ENCODE peak calls at places on chromosomes 7 and 10, in nine cellular contexts. One of them, this sample, is unnamed.

GRCh38 chr7:120274482-120274881 is 1.5 kb downstream of the KCND2 start:
- DNase-seq in Peyer's patch: no peak
- DNase-seq in naive thymus-derived CD4-positive, alpha-beta T cell: no peak
- DNase-seq in PC-9: no peak
- DNase-seq in frontal cortex: no peak
- DNase-seq in activated CD8-positive, alpha-beta memory T cell treated with anti-CD3 and anti-CD28 coated beads for 48 hours: no peak
- DNase-seq in aorta: no peak
- DNase-seq in lower lobe of right lung: no peak
- DNase-seq in neural crest cell: no peak
- DNase-seq in this sample: no peak

GRCh38 chr7:79302281-79302680 is 151.2 kb downstream of the MAGI2 start:
- DNase-seq in Peyer's patch: no peak
- DNase-seq in naive thymus-derived CD4-positive, alpha-beta T cell: no peak
- DNase-seq in PC-9: no peak
- DNase-seq in frontal cortex: no peak
- DNase-seq in activated CD8-positive, alpha-beta memory T cell treated with anti-CD3 and anti-CD28 coated beads for 48 hours: no peak
- DNase-seq in aorta: no peak
- DNase-seq in lower lobe of right lung: no peak
- DNase-seq in neural crest cell: no peak
- DNase-seq in this sample: no peak

GRCh38 chr7:73446716-73447115 is 13.1 kb downstream of the FZD9 start:
- DNase-seq in Peyer's patch: no peak
- DNase-seq in naive thymus-derived CD4-positive, alpha-beta T cell: no peak
- DNase-seq in PC-9: no peak
- DNase-seq in frontal cortex: no peak
- DNase-seq in activated CD8-positive, alpha-beta memory T cell treated with anti-CD3 and anti-CD28 coated beads for 48 hours: no peak
- DNase-seq in aorta: no peak
- DNase-seq in lower lobe of right lung: no peak
- DNase-seq in neural crest cell: no peak
- DNase-seq in this sample: no peak

GRCh38 chr10:102619281-102619981 is 24.8 kb upstream of the TRIM8 start:
- DNase-seq in Peyer's patch: no peak
- DNase-seq in naive thymus-derived CD4-positive, alpha-beta T cell: no peak
- DNase-seq in PC-9: no peak
- DNase-seq in frontal cortex: no peak
- DNase-seq in activated CD8-positive, alpha-beta memory T cell treated with anti-CD3 and anti-CD28 coated beads for 48 hours: no peak
- DNase-seq in aorta: no peak
- DNase-seq in lower lobe of right lung: peak
- DNase-seq in neural crest cell: no peak
- DNase-seq in this sample: no peak

GRCh38 chr7:27104244-27105149 is 2.0 kb upstream of the HOXA2 start:
- DNase-seq in Peyer's patch: peak
- DNase-seq in naive thymus-derived CD4-positive, alpha-beta T cell: no peak
- DNase-seq in PC-9: no peak
- DNase-seq in frontal cortex: no peak
- DNase-seq in activated CD8-positive, alpha-beta memory T cell treated with anti-CD3 and anti-CD28 coated beads for 48 hours: no peak
- DNase-seq in aorta: peak
- DNase-seq in lower lobe of right lung: no peak
- DNase-seq in neural crest cell: no peak
- DNase-seq in this sample: peak

GRCh38 chr10:73857446-73857845 is 16.9 kb downstream of the CAMK2G start:
- DNase-seq in Peyer's patch: no peak
- DNase-seq in naive thymus-derived CD4-positive, alpha-beta T cell: no peak
- DNase-seq in PC-9: no peak
- DNase-seq in frontal cortex: no peak
- DNase-seq in activated CD8-positive, alpha-beta memory T cell treated with anti-CD3 and anti-CD28 coated beads for 48 hours: no peak
- DNase-seq in aorta: no peak
- DNase-seq in lower lobe of right lung: no peak
- DNase-seq in neural crest cell: no peak
- DNase-seq in this sample: no peak

GRCh38 chr10:43136995-43137700 is 1.1 kb upstream of the CSGALNACT2 start:
- DNase-seq in Peyer's patch: no peak
- DNase-seq in naive thymus-derived CD4-positive, alpha-beta T cell: no peak
- DNase-seq in PC-9: no peak
- DNase-seq in frontal cortex: no peak
- DNase-seq in activated CD8-positive, alpha-beta memory T cell treated with anti-CD3 and anti-CD28 coated beads for 48 hours: no peak
- DNase-seq in aorta: no peak
- DNase-seq in lower lobe of right lung: no peak
- DNase-seq in neural crest cell: no peak
- DNase-seq in this sample: peak

GRCh38 chr10:36675458-36675880 is 449.9 kb upstream of the ANKRD30A start:
- DNase-seq in Peyer's patch: no peak
- DNase-seq in naive thymus-derived CD4-positive, alpha-beta T cell: no peak
- DNase-seq in PC-9: no peak
- DNase-seq in frontal cortex: no peak
- DNase-seq in activated CD8-positive, alpha-beta memory T cell treated with anti-CD3 and anti-CD28 coated beads for 48 hours: no peak
- DNase-seq in aorta: peak
- DNase-seq in lower lobe of right lung: no peak
- DNase-seq in neural crest cell: no peak
- DNase-seq in this sample: peak

GRCh38 chr10:130873636-130874035 is 437.9 kb downstream of the TCERG1L start:
- DNase-seq in Peyer's patch: no peak
- DNase-seq in naive thymus-derived CD4-positive, alpha-beta T cell: no peak
- DNase-seq in PC-9: no peak
- DNase-seq in frontal cortex: no peak
- DNase-seq in activated CD8-positive, alpha-beta memory T cell treated with anti-CD3 and anti-CD28 coated beads for 48 hours: no peak
- DNase-seq in aorta: no peak
- DNase-seq in lower lobe of right lung: no peak
- DNase-seq in neural crest cell: no peak
- DNase-seq in this sample: no peak

GRCh38 chr7:27784399-27785053 is 44.6 kb downstream of the TAX1BP1 start:
- DNase-seq in Peyer's patch: no peak
- DNase-seq in naive thymus-derived CD4-positive, alpha-beta T cell: peak
- DNase-seq in PC-9: peak
- DNase-seq in frontal cortex: no peak
- DNase-seq in activated CD8-positive, alpha-beta memory T cell treated with anti-CD3 and anti-CD28 coated beads for 48 hours: no peak
- DNase-seq in aorta: no peak
- DNase-seq in lower lobe of right lung: no peak
- DNase-seq in neural crest cell: peak
- DNase-seq in this sample: peak

GRCh38 chr7:99733448-99733847 is 1.5 kb downstream of the CYP3A7 start:
- DNase-seq in Peyer's patch: no peak
- DNase-seq in naive thymus-derived CD4-positive, alpha-beta T cell: no peak
- DNase-seq in PC-9: no peak
- DNase-seq in frontal cortex: no peak
- DNase-seq in activated CD8-positive, alpha-beta memory T cell treated with anti-CD3 and anti-CD28 coated beads for 48 hours: no peak
- DNase-seq in aorta: no peak
- DNase-seq in lower lobe of right lung: no peak
- DNase-seq in neural crest cell: no peak
- DNase-seq in this sample: no peak

GRCh38 chr7:27492224-27492623 is 170.5 kb downstream of the HIBADH start:
- DNase-seq in Peyer's patch: no peak
- DNase-seq in naive thymus-derived CD4-positive, alpha-beta T cell: no peak
- DNase-seq in PC-9: no peak
- DNase-seq in frontal cortex: no peak
- DNase-seq in activated CD8-positive, alpha-beta memory T cell treated with anti-CD3 and anti-CD28 coated beads for 48 hours: no peak
- DNase-seq in aorta: no peak
- DNase-seq in lower lobe of right lung: no peak
- DNase-seq in neural crest cell: no peak
- DNase-seq in this sample: no peak

GRCh38 chr10:79579361-79579760 is 19.2 kb upstream of the SFTPA2 start:
- DNase-seq in Peyer's patch: no peak
- DNase-seq in naive thymus-derived CD4-positive, alpha-beta T cell: no peak
- DNase-seq in PC-9: no peak
- DNase-seq in frontal cortex: no peak
- DNase-seq in activated CD8-positive, alpha-beta memory T cell treated with anti-CD3 and anti-CD28 coated beads for 48 hours: no peak
- DNase-seq in aorta: no peak
- DNase-seq in lower lobe of right lung: no peak
- DNase-seq in neural crest cell: no peak
- DNase-seq in this sample: no peak

GRCh38 chr7:114943530-114943929 is 21.6 kb downstream of the MDFIC start:
- DNase-seq in Peyer's patch: no peak
- DNase-seq in naive thymus-derived CD4-positive, alpha-beta T cell: no peak
- DNase-seq in PC-9: no peak
- DNase-seq in frontal cortex: no peak
- DNase-seq in activated CD8-positive, alpha-beta memory T cell treated with anti-CD3 and anti-CD28 coated beads for 48 hours: no peak
- DNase-seq in aorta: no peak
- DNase-seq in lower lobe of right lung: no peak
- DNase-seq in neural crest cell: no peak
- DNase-seq in this sample: no peak

GRCh38 chr7:25893436-25893835 is 258.6 kb upstream of the NFE2L3 start:
- DNase-seq in Peyer's patch: no peak
- DNase-seq in naive thymus-derived CD4-positive, alpha-beta T cell: no peak
- DNase-seq in PC-9: no peak
- DNase-seq in frontal cortex: no peak
- DNase-seq in activated CD8-positive, alpha-beta memory T cell treated with anti-CD3 and anti-CD28 coated beads for 48 hours: no peak
- DNase-seq in aorta: no peak
- DNase-seq in lower lobe of right lung: no peak
- DNase-seq in neural crest cell: no peak
- DNase-seq in this sample: no peak

GRCh38 chr7:111495173-111495572 is 67.1 kb downstream of the IMMP2L start:
- DNase-seq in Peyer's patch: no peak
- DNase-seq in naive thymus-derived CD4-positive, alpha-beta T cell: no peak
- DNase-seq in PC-9: no peak
- DNase-seq in frontal cortex: no peak
- DNase-seq in activated CD8-positive, alpha-beta memory T cell treated with anti-CD3 and anti-CD28 coated beads for 48 hours: no peak
- DNase-seq in aorta: no peak
- DNase-seq in lower lobe of right lung: no peak
- DNase-seq in neural crest cell: no peak
- DNase-seq in this sample: no peak

GRCh38 chr10:77533156-77533886 is 104.3 kb downstream of the KCNMA1 start:
- DNase-seq in Peyer's patch: no peak
- DNase-seq in naive thymus-derived CD4-positive, alpha-beta T cell: no peak
- DNase-seq in PC-9: no peak
- DNase-seq in frontal cortex: no peak
- DNase-seq in activated CD8-positive, alpha-beta memory T cell treated with anti-CD3 and anti-CD28 coated beads for 48 hours: no peak
- DNase-seq in aorta: peak
- DNase-seq in lower lobe of right lung: no peak
- DNase-seq in neural crest cell: no peak
- DNase-seq in this sample: no peak

GRCh38 chr10:72250666-72251065 is 23.1 kb upstream of the DDIT4 start:
- DNase-seq in Peyer's patch: no peak
- DNase-seq in naive thymus-derived CD4-positive, alpha-beta T cell: no peak
- DNase-seq in PC-9: peak
- DNase-seq in frontal cortex: no peak
- DNase-seq in activated CD8-positive, alpha-beta memory T cell treated with anti-CD3 and anti-CD28 coated beads for 48 hours: no peak
- DNase-seq in aorta: peak
- DNase-seq in lower lobe of right lung: no peak
- DNase-seq in neural crest cell: no peak
- DNase-seq in this sample: peak

GRCh38 chr10:71795248-71795647 is 21.9 kb upstream of the VSIR start:
- DNase-seq in Peyer's patch: no peak
- DNase-seq in naive thymus-derived CD4-positive, alpha-beta T cell: no peak
- DNase-seq in PC-9: peak
- DNase-seq in frontal cortex: no peak
- DNase-seq in activated CD8-positive, alpha-beta memory T cell treated with anti-CD3 and anti-CD28 coated beads for 48 hours: no peak
- DNase-seq in aorta: peak
- DNase-seq in lower lobe of right lung: no peak
- DNase-seq in neural crest cell: peak
- DNase-seq in this sample: peak

GRCh38 chr10:89615824-89616223 is 29.2 kb downstream of the PANK1 start:
- DNase-seq in Peyer's patch: no peak
- DNase-seq in naive thymus-derived CD4-positive, alpha-beta T cell: no peak
- DNase-seq in PC-9: no peak
- DNase-seq in frontal cortex: no peak
- DNase-seq in activated CD8-positive, alpha-beta memory T cell treated with anti-CD3 and anti-CD28 coated beads for 48 hours: no peak
- DNase-seq in aorta: no peak
- DNase-seq in lower lobe of right lung: no peak
- DNase-seq in neural crest cell: no peak
- DNase-seq in this sample: peak

GRCh38 chr7:51639661-51640340 is 323.2 kb upstream of the COBL start:
- DNase-seq in Peyer's patch: no peak
- DNase-seq in naive thymus-derived CD4-positive, alpha-beta T cell: no peak
- DNase-seq in PC-9: no peak
- DNase-seq in frontal cortex: no peak
- DNase-seq in activated CD8-positive, alpha-beta memory T cell treated with anti-CD3 and anti-CD28 coated beads for 48 hours: no peak
- DNase-seq in aorta: no peak
- DNase-seq in lower lobe of right lung: no peak
- DNase-seq in neural crest cell: no peak
- DNase-seq in this sample: no peak

GRCh38 chr10:69242844-69243212 is 22.7 kb downstream of the HKDC1 start:
- DNase-seq in Peyer's patch: no peak
- DNase-seq in naive thymus-derived CD4-positive, alpha-beta T cell: no peak
- DNase-seq in PC-9: no peak
- DNase-seq in frontal cortex: peak
- DNase-seq in activated CD8-positive, alpha-beta memory T cell treated with anti-CD3 and anti-CD28 coated beads for 48 hours: no peak
- DNase-seq in aorta: no peak
- DNase-seq in lower lobe of right lung: no peak
- DNase-seq in neural crest cell: peak
- DNase-seq in this sample: no peak

GRCh38 chr7:5183155-5183554 is 6.9 kb upstream of the WIPI2 start:
- DNase-seq in Peyer's patch: no peak
- DNase-seq in naive thymus-derived CD4-positive, alpha-beta T cell: no peak
- DNase-seq in PC-9: peak
- DNase-seq in frontal cortex: no peak
- DNase-seq in activated CD8-positive, alpha-beta memory T cell treated with anti-CD3 and anti-CD28 coated beads for 48 hours: no peak
- DNase-seq in aorta: no peak
- DNase-seq in lower lobe of right lung: no peak
- DNase-seq in neural crest cell: no peak
- DNase-seq in this sample: no peak

GRCh38 chr7:21704362-21704761 is 161.5 kb downstream of the DNAH11 start:
- DNase-seq in Peyer's patch: no peak
- DNase-seq in naive thymus-derived CD4-positive, alpha-beta T cell: no peak
- DNase-seq in PC-9: no peak
- DNase-seq in frontal cortex: no peak
- DNase-seq in activated CD8-positive, alpha-beta memory T cell treated with anti-CD3 and anti-CD28 coated beads for 48 hours: no peak
- DNase-seq in aorta: no peak
- DNase-seq in lower lobe of right lung: no peak
- DNase-seq in neural crest cell: no peak
- DNase-seq in this sample: no peak

GRCh38 chr7:78178319-78178718 is 379.7 kb downstream of the PHTF2 start:
- DNase-seq in Peyer's patch: no peak
- DNase-seq in naive thymus-derived CD4-positive, alpha-beta T cell: no peak
- DNase-seq in PC-9: no peak
- DNase-seq in frontal cortex: no peak
- DNase-seq in activated CD8-positive, alpha-beta memory T cell treated with anti-CD3 and anti-CD28 coated beads for 48 hours: no peak
- DNase-seq in aorta: no peak
- DNase-seq in lower lobe of right lung: no peak
- DNase-seq in neural crest cell: no peak
- DNase-seq in this sample: peak

GRCh38 chr10:17655009-17655408 is 11.1 kb downstream of the STAM start:
- DNase-seq in Peyer's patch: no peak
- DNase-seq in naive thymus-derived CD4-positive, alpha-beta T cell: no peak
- DNase-seq in PC-9: no peak
- DNase-seq in frontal cortex: no peak
- DNase-seq in activated CD8-positive, alpha-beta memory T cell treated with anti-CD3 and anti-CD28 coated beads for 48 hours: no peak
- DNase-seq in aorta: no peak
- DNase-seq in lower lobe of right lung: no peak
- DNase-seq in neural crest cell: no peak
- DNase-seq in this sample: no peak

GRCh38 chr7:121824276-121824675 is 48.7 kb upstream of the PTPRZ1 start:
- DNase-seq in Peyer's patch: no peak
- DNase-seq in naive thymus-derived CD4-positive, alpha-beta T cell: no peak
- DNase-seq in PC-9: no peak
- DNase-seq in frontal cortex: no peak
- DNase-seq in activated CD8-positive, alpha-beta memory T cell treated with anti-CD3 and anti-CD28 coated beads for 48 hours: no peak
- DNase-seq in aorta: no peak
- DNase-seq in lower lobe of right lung: no peak
- DNase-seq in neural crest cell: no peak
- DNase-seq in this sample: no peak

GRCh38 chr10:10872035-10872673 is 145.5 kb upstream of the CELF2 start:
- DNase-seq in Peyer's patch: no peak
- DNase-seq in naive thymus-derived CD4-positive, alpha-beta T cell: no peak
- DNase-seq in PC-9: peak
- DNase-seq in frontal cortex: no peak
- DNase-seq in activated CD8-positive, alpha-beta memory T cell treated with anti-CD3 and anti-CD28 coated beads for 48 hours: no peak
- DNase-seq in aorta: peak
- DNase-seq in lower lobe of right lung: no peak
- DNase-seq in neural crest cell: no peak
- DNase-seq in this sample: peak

GRCh38 chr7:18421297-18422004 is 74.1 kb upstream of the HDAC9 start:
- DNase-seq in Peyer's patch: no peak
- DNase-seq in naive thymus-derived CD4-positive, alpha-beta T cell: no peak
- DNase-seq in PC-9: no peak
- DNase-seq in frontal cortex: no peak
- DNase-seq in activated CD8-positive, alpha-beta memory T cell treated with anti-CD3 and anti-CD28 coated beads for 48 hours: no peak
- DNase-seq in aorta: no peak
- DNase-seq in lower lobe of right lung: no peak
- DNase-seq in neural crest cell: no peak
- DNase-seq in this sample: no peak

GRCh38 chr10:80542053-80542452 is 4.4 kb downstream of the SH2D4B start:
- DNase-seq in Peyer's patch: no peak
- DNase-seq in naive thymus-derived CD4-positive, alpha-beta T cell: no peak
- DNase-seq in PC-9: no peak
- DNase-seq in frontal cortex: no peak
- DNase-seq in activated CD8-positive, alpha-beta memory T cell treated with anti-CD3 and anti-CD28 coated beads for 48 hours: no peak
- DNase-seq in aorta: no peak
- DNase-seq in lower lobe of right lung: no peak
- DNase-seq in neural crest cell: no peak
- DNase-seq in this sample: no peak

GRCh38 chr10:68732651-68733050 is 11.6 kb downstream of the CCAR1 start:
- DNase-seq in Peyer's patch: no peak
- DNase-seq in naive thymus-derived CD4-positive, alpha-beta T cell: no peak
- DNase-seq in PC-9: no peak
- DNase-seq in frontal cortex: no peak
- DNase-seq in activated CD8-positive, alpha-beta memory T cell treated with anti-CD3 and anti-CD28 coated beads for 48 hours: no peak
- DNase-seq in aorta: no peak
- DNase-seq in lower lobe of right lung: no peak
- DNase-seq in neural crest cell: no peak
- DNase-seq in this sample: no peak